ENCODE peak calls at places on chromosome 6, in ten cellular contexts. B is dorsolateral prefrontal cortex; P is naive thymus-derived CD8-positive, alpha-beta T cell; R is memory B cell; Q is GM03348; L is stimulated activated naive B cell treated with anti-CD40 and anti-IgM and Interleukin-4, amounts not matched to agents 10 μg/mL and 1 μg/mL and 100 μg/mL, for 72 hours; D is upper lobe of left lung; O is Daoy; U is globus pallidus; X is amniotic stem cell. A is an unnamed sample.

GRCh38 chr6:111759836-111760785 is 113.1 kb downstream of the FYN start:
- DNase-seq in U (no peak), B (no peak), O (no peak), X (peak; percentile 48), R (no peak), P (no peak), D (peak; percentile 20), L (no peak), Q (peak; percentile 42), A (no peak)

GRCh38 chr6:157305676-157306653 is 17.4 kb downstream of the TMEM242 start:
- DNase-seq in U (no peak), R (no peak), X (no peak), Q (no peak), P (no peak), D (no peak), O (no peak), L (no peak), B (no peak), A (no peak)

GRCh38 chr6:38580030-38580429 is 59.7 kb downstream of the BTBD9 start:
- DNase-seq in L (no peak), B (no peak), P (no peak), R (no peak), U (no peak), Q (no peak), D (no peak), X (no peak), O (no peak), A (no peak)

GRCh38 chr6:149449831-149450678 is 34.8 kb downstream of the ZC3H12D start:
- DNase-seq in B (no peak), L (no peak), D (no peak), R (no peak), U (no peak), Q (no peak), X (no peak), O (no peak), P (no peak), A (no peak)

GRCh38 chr6:168717491-168717890 is 276.5 kb downstream of the SMOC2 start:
- DNase-seq in U (no peak), X (no peak), Q (no peak), O (no peak), D (no peak), R (no peak), L (no peak), B (no peak), P (no peak), A (no peak)

GRCh38 chr6:14875678-14876063 is 370.2 kb upstream of the JARID2 start:
- DNase-seq in X (no peak), P (no peak), R (no peak), L (peak; percentile 71), Q (no peak), U (no peak), D (no peak), B (no peak), O (no peak), A (no peak)

GRCh38 chr6:138128096-138128495 is 20.9 kb upstream of the PERP start:
- DNase-seq in O (no peak), Q (no peak), R (no peak), U (no peak), B (no peak), X (no peak), L (no peak), P (no peak), D (no peak), A (no peak)

GRCh38 chr6:54307412-54308036 is 717 bp upstream of the TINAG start:
- DNase-seq in R (no peak), Q (no peak), B (no peak), U (no peak), X (no peak), L (no peak), O (no peak), P (no peak), D (no peak), A (no peak)

GRCh38 chr6:74000582-74000981 is 304.6 kb downstream of the CD109 start:
- DNase-seq in Q (peak; percentile 26), U (no peak), X (no peak), D (no peak), P (no peak), B (no peak), O (no peak), R (no peak), L (no peak), A (no peak)

GRCh38 chr6:27157461-27158315 is 89.8 kb upstream of the PRSS16 start:
- DNase-seq in L (peak; percentile 74), R (peak; percentile 77), P (peak; percentile 66), D (no peak), X (peak; percentile 40), U (peak; percentile 55), B (peak; percentile 67), O (peak; percentile 89), Q (peak; percentile 41), A (no peak)

GRCh38 chr6:114362957-114363356 is 20.1 kb upstream of the HS3ST5 start:
- DNase-seq in L (no peak), X (no peak), U (no peak), D (no peak), Q (no peak), O (no peak), B (no peak), R (no peak), P (no peak), A (no peak)

A was measured in D721Med.